ENCODE peak calls at places on chromosome 18, in four cellular contexts. U is GM12878, E is HepG2, D is K562. Z is an unnamed sample.

GRCh38 chr18:59067873-59068272 is 71.8 kb upstream of the SEC11C start:
- DNase-seq in U (no peak), E (no peak), D (peak; percentile 11), Z (no peak)

GRCh38 chr18:3411327-3411726 is 38.6 kb upstream of the TGIF1 start:
- DNase-seq in U (no peak), E (no peak), D (no peak), Z (no peak)

GRCh38 chr18:27057459-27058302 is 127.4 kb downstream of the CHST9 start:
- DNase-seq in U (no peak), E (peak; percentile 65), D (no peak), Z (no peak)

GRCh38 chr18:59900222-59901128 is 679 bp downstream of the PMAIP1 start:
- DNase-seq in U (no peak), E (no peak), D (peak; percentile 23), Z (no peak)

GRCh38 chr18:23837591-23837990 is 148.3 kb downstream of the LAMA3 start:
- DNase-seq in U (no peak), E (no peak), D (no peak), Z (no peak)

GRCh38 chr18:13246121-13246520 is 27.6 kb downstream of the LDLRAD4 start:
- DNase-seq in U (no peak), E (no peak), D (no peak), Z (no peak)

GRCh38 chr18:49608366-49608747 is 46.5 kb downstream of the LIPG start:
- DNase-seq in U (no peak), E (no peak), D (peak; percentile 15), Z (no peak)

GRCh38 chr18:23871410-23871809 is 143.1 kb upstream of the TTC39C start:
- DNase-seq in U (peak; percentile 21), E (no peak), D (no peak), Z (peak; percentile 39)

GRCh38 chr18:39959839-39960238 is 1995.2 kb upstream of the PIK3C3 start:
- DNase-seq in U (no peak), E (no peak), D (no peak), Z (no peak)

GRCh38 chr18:31680836-31681568 is 3.4 kb downstream of the B4GALT6 start:
- DNase-seq in U (no peak), E (no peak), D (peak; percentile 27), Z (peak; percentile 68)

GRCh38 chr18:39345321-39345720 is 1779.7 kb upstream of the CELF4 start:
- DNase-seq in U (no peak), E (no peak), D (no peak), Z (no peak)

GRCh38 chr18:44700652-44701051 is 20.0 kb downstream of the SETBP1 start:
- DNase-seq in U (no peak), E (no peak), D (no peak), Z (no peak)

GRCh38 chr18:80213173-80213572 is 34.1 kb downstream of the PARD6G start:
- DNase-seq in U (no peak), E (peak; percentile 47), D (no peak), Z (no peak)

GRCh38 chr18:80223581-80224148 is 23.6 kb downstream of the PARD6G start:
- DNase-seq in U (no peak), E (no peak), D (no peak), Z (no peak)

GRCh38 chr18:80218341-80219227 is 28.7 kb downstream of the PARD6G start:
- DNase-seq in U (no peak), E (no peak), D (no peak), Z (no peak)
- TF ChIP-seq FOXK2 in U (no peak), E (no peak), D (no peak), Z (no peak)

DNA sequence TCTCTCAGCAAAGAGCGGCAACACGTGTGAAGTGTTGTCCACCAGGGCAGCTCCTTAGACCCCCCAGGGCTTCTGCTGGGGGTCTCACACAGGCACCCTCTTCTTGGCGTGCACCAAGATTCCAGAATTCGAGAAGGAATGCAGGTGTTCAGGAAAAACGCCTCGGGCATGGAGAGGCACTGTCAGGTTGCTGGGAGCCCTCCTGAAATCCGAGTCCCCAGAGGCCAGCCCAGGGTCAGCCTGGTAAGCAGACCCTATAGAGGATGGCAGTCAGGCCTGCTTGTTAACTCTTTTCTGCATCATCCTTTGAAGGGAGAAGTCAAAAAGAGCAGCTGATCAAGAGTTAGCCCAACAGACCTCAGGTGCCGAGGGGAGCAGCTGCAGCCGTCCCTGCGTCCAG is 9.7 kb upstream of the ATP9B start:
- DNase-seq in U (no peak), E (no peak), D (no peak), Z (no peak)
- TF ChIP-seq BHLHE40 in U (no peak), E (no peak), D (no peak), Z (no peak)

DNA sequence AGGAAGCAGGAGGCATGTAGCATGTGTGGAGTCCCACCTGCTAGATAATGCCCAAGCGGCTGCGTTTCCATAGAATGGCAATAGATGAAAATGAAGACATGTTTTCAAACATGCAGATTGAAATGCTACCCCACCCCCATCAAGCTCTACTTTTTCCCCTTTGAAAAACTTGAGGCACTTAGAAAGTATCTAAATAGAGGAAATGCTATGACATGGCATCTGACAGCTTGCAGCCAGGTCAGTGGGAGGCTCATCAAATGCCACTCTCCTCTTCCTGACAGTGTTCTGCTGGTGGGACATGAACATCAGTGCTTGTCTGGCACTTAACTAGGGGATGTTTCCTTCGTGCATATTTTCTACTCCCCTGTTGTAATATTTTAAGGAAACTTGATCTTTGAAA is 148.8 kb downstream of the ZNF236 start:
- DNase-seq in U (no peak), E (no peak), D (no peak), Z (no peak)
- TF ChIP-seq FOXK2 in U (no peak), E (no peak), D (no peak), Z (no peak)

DNA sequence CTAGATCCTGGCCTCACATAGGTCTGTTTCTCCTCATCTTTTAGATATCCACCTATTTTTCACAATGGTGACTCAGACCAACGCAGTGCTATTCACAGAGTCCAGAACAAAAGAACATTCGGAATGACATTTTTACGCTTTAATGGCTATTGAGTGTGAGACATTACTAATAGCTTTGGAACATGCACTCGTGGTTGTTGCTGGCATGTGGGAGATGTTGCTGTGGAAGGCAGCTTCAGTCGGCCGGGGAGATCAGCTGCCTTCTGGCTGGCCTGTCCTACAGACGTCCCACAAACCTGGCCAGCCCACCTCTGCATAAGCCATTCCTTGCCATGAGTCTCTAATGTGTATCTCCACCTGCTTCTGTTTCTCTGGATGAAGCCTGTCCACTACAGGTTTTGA is 3.4 kb downstream of the MBP start:
- DNase-seq in U (no peak), E (no peak), D (no peak), Z (no peak)
- TF ChIP-seq BHLHE40 in U (no peak), E (no peak), D (no peak), Z (no peak)